ENCODE peak calls at places on chromosomes 1 and 21, in seven cellular contexts. One of them, this sample, is unnamed.

GRCh38 chr1:181139631-181140051 is 51.1 kb downstream of the IER5 start:
- DNase-seq in fibroblast of mammary gland: peak; percentile 82
- DNase-seq in BJ: no peak
- DNase-seq in OCI-LY7: no peak
- DNase-seq in cardiac muscle cell: no peak
- DNase-seq in IMR-90: peak; percentile 73
- DNase-seq in A549: no peak
- DNase-seq in this sample: peak; percentile 34

GRCh38 chr1:203284411-203285208 is 20.7 kb upstream of the BTG2 start:
- DNase-seq in fibroblast of mammary gland: no peak
- DNase-seq in BJ: no peak
- DNase-seq in OCI-LY7: no peak
- DNase-seq in cardiac muscle cell: no peak
- DNase-seq in IMR-90: no peak
- DNase-seq in A549: no peak
- DNase-seq in this sample: no peak

GRCh38 chr21:42538479-42539275 is 25.0 kb downstream of the SLC37A1 start:
- DNase-seq in fibroblast of mammary gland: no peak
- DNase-seq in BJ: no peak
- DNase-seq in OCI-LY7: peak; percentile 29
- DNase-seq in cardiac muscle cell: no peak
- DNase-seq in IMR-90: no peak
- DNase-seq in A549: no peak
- DNase-seq in this sample: no peak

GRCh38 chr1:41175546-41175945 is 66.6 kb downstream of the SCMH1 start:
- DNase-seq in fibroblast of mammary gland: no peak
- DNase-seq in BJ: no peak
- DNase-seq in OCI-LY7: no peak
- DNase-seq in cardiac muscle cell: no peak
- DNase-seq in IMR-90: peak; percentile 6
- DNase-seq in A549: no peak
- DNase-seq in this sample: peak; percentile 57

GRCh38 chr1:230545181-230545580 is 97.1 kb upstream of the COG2 start:
- DNase-seq in fibroblast of mammary gland: no peak
- DNase-seq in BJ: no peak
- DNase-seq in OCI-LY7: no peak
- DNase-seq in cardiac muscle cell: no peak
- DNase-seq in IMR-90: no peak
- DNase-seq in A549: no peak
- DNase-seq in this sample: no peak

GRCh38 chr21:15277498-15277897 is 212.7 kb upstream of the NRIP1 start:
- DNase-seq in fibroblast of mammary gland: no peak
- DNase-seq in BJ: no peak
- DNase-seq in OCI-LY7: no peak
- DNase-seq in cardiac muscle cell: no peak
- DNase-seq in IMR-90: no peak
- DNase-seq in A549: no peak
- DNase-seq in this sample: no peak

GRCh38 chr1:175479521-175480342 is 263.7 kb downstream of the TNR start:
- DNase-seq in fibroblast of mammary gland: no peak
- DNase-seq in BJ: no peak
- DNase-seq in OCI-LY7: no peak
- DNase-seq in cardiac muscle cell: no peak
- DNase-seq in IMR-90: no peak
- DNase-seq in A549: no peak
- DNase-seq in this sample: no peak

GRCh38 chr21:35400233-35400939 is 351.3 kb upstream of the RUNX1 start:
- DNase-seq in fibroblast of mammary gland: peak; percentile 71
- DNase-seq in BJ: no peak
- DNase-seq in OCI-LY7: peak; percentile 86
- DNase-seq in cardiac muscle cell: peak; percentile 49
- DNase-seq in IMR-90: peak; percentile 67
- DNase-seq in A549: peak; percentile 5
- DNase-seq in this sample: peak; percentile 84

GRCh38 chr1:30489737-30490389 is 233.5 kb downstream of the MATN1 start:
- DNase-seq in fibroblast of mammary gland: no peak
- DNase-seq in BJ: no peak
- DNase-seq in OCI-LY7: no peak
- DNase-seq in cardiac muscle cell: no peak
- DNase-seq in IMR-90: no peak
- DNase-seq in A549: no peak
- DNase-seq in this sample: no peak

GRCh38 chr1:227223407-227223806 is 94.9 kb downstream of the CDC42BPA start:
- DNase-seq in fibroblast of mammary gland: no peak
- DNase-seq in BJ: no peak
- DNase-seq in OCI-LY7: no peak
- DNase-seq in cardiac muscle cell: no peak
- DNase-seq in IMR-90: no peak
- DNase-seq in A549: no peak
- DNase-seq in this sample: no peak

GRCh38 chr1:228101994-228102790 is 933 bp downstream of the C1orf35 start:
- DNase-seq in fibroblast of mammary gland: no peak
- DNase-seq in BJ: no peak
- DNase-seq in OCI-LY7: peak; percentile 57
- DNase-seq in cardiac muscle cell: peak; percentile 51
- DNase-seq in IMR-90: no peak
- DNase-seq in A549: peak; percentile 76
- DNase-seq in this sample: no peak

GRCh38 chr1:242522304-242522945 is 2.1 kb downstream of the PLD5 start:
- DNase-seq in fibroblast of mammary gland: peak; percentile 48
- DNase-seq in BJ: no peak
- DNase-seq in OCI-LY7: no peak
- DNase-seq in cardiac muscle cell: no peak
- DNase-seq in IMR-90: no peak
- DNase-seq in A549: no peak
- DNase-seq in this sample: no peak

GRCh38 chr1:242524571-242525359 is at the start of gene PLD5:
- DNase-seq in fibroblast of mammary gland: no peak
- DNase-seq in BJ: no peak
- DNase-seq in OCI-LY7: no peak
- DNase-seq in cardiac muscle cell: peak; percentile 52
- DNase-seq in IMR-90: no peak
- DNase-seq in A549: peak; percentile 52
- DNase-seq in this sample: no peak

GRCh38 chr1:242523968-242524570 is 428 bp downstream of the PLD5 start:
- DNase-seq in fibroblast of mammary gland: peak; percentile 26
- DNase-seq in BJ: no peak
- DNase-seq in OCI-LY7: no peak
- DNase-seq in cardiac muscle cell: peak; percentile 80
- DNase-seq in IMR-90: no peak
- DNase-seq in A549: peak; percentile 83
- DNase-seq in this sample: peak; percentile 2

GRCh38 chr1:242525360-242525722 is 844 bp upstream of the PLD5 start:
- DNase-seq in fibroblast of mammary gland: no peak
- DNase-seq in BJ: no peak
- DNase-seq in OCI-LY7: no peak
- DNase-seq in cardiac muscle cell: no peak
- DNase-seq in IMR-90: no peak
- DNase-seq in A549: no peak
- DNase-seq in this sample: no peak

DNA sequence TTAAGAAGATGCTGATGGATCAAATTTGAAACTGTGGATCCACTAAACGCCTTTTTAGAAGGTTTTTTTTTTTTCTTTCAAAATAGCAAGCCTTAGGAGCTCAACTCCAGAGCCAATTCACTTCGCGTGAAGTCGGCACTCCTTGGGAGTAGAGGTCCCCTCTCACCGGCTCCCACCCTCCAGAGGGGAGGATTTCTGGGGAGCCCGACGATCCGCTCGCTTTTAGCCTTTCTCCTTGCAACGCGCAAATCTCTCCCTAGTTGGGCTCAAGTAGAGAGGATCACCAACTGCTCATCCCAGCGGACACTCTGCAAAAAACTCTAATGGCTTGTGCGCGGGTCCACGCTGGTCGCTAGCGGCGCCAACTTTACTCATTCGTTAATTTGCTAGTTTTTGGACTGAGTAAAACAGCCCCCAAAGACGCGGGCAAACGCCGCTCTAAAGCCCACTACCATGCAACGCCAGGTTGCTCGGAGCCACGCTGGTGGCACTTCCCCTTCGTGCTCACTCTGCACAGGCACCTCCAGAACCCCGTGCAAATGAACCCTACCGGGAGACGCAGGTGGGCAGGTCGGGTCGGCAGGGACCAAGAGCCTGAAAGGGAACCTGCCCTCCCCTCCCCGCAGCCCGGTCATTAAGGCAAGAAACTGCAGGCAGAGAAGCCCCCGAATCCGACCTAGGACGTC is 1.1 kb downstream of the PLD5 start:
- DNase-seq in fibroblast of mammary gland: no peak
- DNase-seq in BJ: no peak
- DNase-seq in OCI-LY7: no peak
- DNase-seq in cardiac muscle cell: peak; percentile 6
- DNase-seq in IMR-90: no peak
- DNase-seq in A549: peak; percentile 23
- DNase-seq in this sample: no peak
- H3K4me3 ChIP-seq in fibroblast of mammary gland: peak overlapping the region; percentile 34
- H3K4me3 ChIP-seq in BJ: no peak overlapping the region
- H3K4me3 ChIP-seq in OCI-LY7: no peak overlapping the region
- H3K4me3 ChIP-seq in cardiac muscle cell: peak overlapping the region; percentile 51
- H3K4me3 ChIP-seq in IMR-90: no peak overlapping the region
- H3K4me3 ChIP-seq in A549: peak overlapping the region; percentile 57
- H3K4me3 ChIP-seq in this sample: no peak overlapping the region

GRCh38 chr21:34355570-34355969 is 8.2 kb upstream of the KCNE2 start:
- DNase-seq in fibroblast of mammary gland: no peak
- DNase-seq in BJ: no peak
- DNase-seq in OCI-LY7: no peak
- DNase-seq in cardiac muscle cell: no peak
- DNase-seq in IMR-90: no peak
- DNase-seq in A549: no peak
- DNase-seq in this sample: no peak

GRCh38 chr21:34348890-34349519 is 14.8 kb upstream of the KCNE2 start:
- DNase-seq in fibroblast of mammary gland: no peak
- DNase-seq in BJ: no peak
- DNase-seq in OCI-LY7: no peak
- DNase-seq in cardiac muscle cell: no peak
- DNase-seq in IMR-90: no peak
- DNase-seq in A549: no peak
- DNase-seq in this sample: no peak

GRCh38 chr21:34352556-34352955 is 11.2 kb upstream of the KCNE2 start:
- DNase-seq in fibroblast of mammary gland: no peak
- DNase-seq in BJ: no peak
- DNase-seq in OCI-LY7: no peak
- DNase-seq in cardiac muscle cell: no peak
- DNase-seq in IMR-90: no peak
- DNase-seq in A549: no peak
- DNase-seq in this sample: no peak

GRCh38 chr21:34354836-34355235 is 9.0 kb upstream of the KCNE2 start:
- DNase-seq in fibroblast of mammary gland: no peak
- DNase-seq in BJ: no peak
- DNase-seq in OCI-LY7: no peak
- DNase-seq in cardiac muscle cell: no peak
- DNase-seq in IMR-90: no peak
- DNase-seq in A549: no peak
- DNase-seq in this sample: no peak

GRCh38 chr21:34351786-34352241 is 12.0 kb upstream of the KCNE2 start:
- DNase-seq in fibroblast of mammary gland: peak; percentile 17
- DNase-seq in BJ: no peak
- DNase-seq in OCI-LY7: peak; percentile 76
- DNase-seq in cardiac muscle cell: peak; percentile 80
- DNase-seq in IMR-90: peak; percentile 26
- DNase-seq in A549: peak; percentile 21
- DNase-seq in this sample: peak; percentile 35
- TF ChIP-seq CTCF in fibroblast of mammary gland: peak; percentile 57
- TF ChIP-seq CTCF in BJ: peak; percentile 64
- TF ChIP-seq CTCF in OCI-LY7: peak; percentile 83
- TF ChIP-seq CTCF in cardiac muscle cell: peak; percentile 60
- TF ChIP-seq CTCF in IMR-90: peak; percentile 67
- TF ChIP-seq CTCF in A549: peak; percentile 28
- TF ChIP-seq CTCF in this sample: peak; percentile 47

DNA sequence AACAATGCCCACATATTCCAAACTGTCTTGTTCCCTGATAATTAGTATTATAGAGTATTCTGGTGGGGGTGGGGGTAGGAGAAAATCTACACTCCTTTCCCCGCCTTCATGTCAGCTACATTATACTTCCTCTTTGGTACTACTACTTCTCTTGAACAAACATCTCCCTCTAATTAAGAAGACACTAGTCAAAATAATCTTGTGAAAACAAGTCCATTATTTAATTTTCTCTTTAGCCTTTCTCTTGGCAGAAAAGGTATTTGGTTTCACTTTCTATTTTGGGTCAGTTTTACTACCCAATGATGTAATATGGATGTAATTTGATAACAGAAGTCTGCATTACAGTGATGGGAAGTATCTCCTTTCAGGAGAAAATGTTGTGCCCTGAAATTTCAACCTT is 22.5 kb downstream of the NTMT2 start:
- DNase-seq in fibroblast of mammary gland: peak; percentile 59
- DNase-seq in BJ: peak; percentile 31
- DNase-seq in OCI-LY7: no peak
- DNase-seq in cardiac muscle cell: no peak
- DNase-seq in IMR-90: peak; percentile 64
- DNase-seq in A549: no peak
- DNase-seq in this sample: peak; percentile 36
- H3K4me3 ChIP-seq in fibroblast of mammary gland: no peak overlapping the region
- H3K4me3 ChIP-seq in BJ: no peak overlapping the region
- H3K4me3 ChIP-seq in OCI-LY7: no peak overlapping the region
- H3K4me3 ChIP-seq in cardiac muscle cell: no peak overlapping the region
- H3K4me3 ChIP-seq in IMR-90: no peak overlapping the region
- H3K4me3 ChIP-seq in A549: no peak overlapping the region
- H3K4me3 ChIP-seq in this sample: peak overlapping the region; percentile 2

GRCh38 chr1:32372149-32372756 is 9.9 kb downstream of the TSSK3 start:
- DNase-seq in fibroblast of mammary gland: no peak
- DNase-seq in BJ: no peak
- DNase-seq in OCI-LY7: peak; percentile 59
- DNase-seq in cardiac muscle cell: no peak
- DNase-seq in IMR-90: no peak
- DNase-seq in A549: no peak
- DNase-seq in this sample: no peak
- TF ChIP-seq CTCF in fibroblast of mammary gland: no peak
- TF ChIP-seq CTCF in BJ: no peak
- TF ChIP-seq CTCF in OCI-LY7: peak; percentile 60
- TF ChIP-seq CTCF in cardiac muscle cell: no peak
- TF ChIP-seq CTCF in IMR-90: peak; percentile 22
- TF ChIP-seq CTCF in A549: no peak
- TF ChIP-seq CTCF in this sample: no peak